ENCODE peak calls at places on chromosomes 2 and 18, in five cellular contexts. One of them, this sample, is unnamed.

GRCh38 chr2:95292623-95293260 is 4.4 kb upstream of the KCNIP3 start:
- ATAC-seq in HepG2: no peak
- ATAC-seq in A549: no peak
- ATAC-seq in upper lobe of left lung: no peak
- ATAC-seq in K562: no peak
- ATAC-seq in this sample: no peak

GRCh38 chr2:193627187-193627917 is 1432.6 kb upstream of the TMEFF2 start:
- ATAC-seq in upper lobe of left lung: no peak
- ATAC-seq in K562: no peak
- ATAC-seq in HepG2: no peak
- ATAC-seq in A549: no peak
- ATAC-seq in this sample: no peak

GRCh38 chr2:88690591-88691338 is 708 bp upstream of the RPIA start:
- ATAC-seq in HepG2: peak; percentile 34
- ATAC-seq in K562: peak; percentile 59
- ATAC-seq in upper lobe of left lung: peak; percentile 34
- ATAC-seq in A549: peak; percentile 60
- ATAC-seq in this sample: no peak

GRCh38 chr2:233802132-233802815 is 24.1 kb downstream of the MROH2A start:
- ATAC-seq in K562: no peak
- ATAC-seq in A549: no peak
- ATAC-seq in HepG2: no peak
- ATAC-seq in upper lobe of left lung: no peak
- ATAC-seq in this sample: no peak

GRCh38 chr2:169001116-169001815 is 29.9 kb downstream of the ABCB11 start:
- ATAC-seq in A549: no peak
- ATAC-seq in HepG2: no peak
- ATAC-seq in upper lobe of left lung: no peak
- ATAC-seq in K562: no peak
- ATAC-seq in this sample: no peak

GRCh38 chr2:64937341-64938230 is 51.6 kb upstream of the SLC1A4 start:
- ATAC-seq in A549: no peak
- ATAC-seq in upper lobe of left lung: no peak
- ATAC-seq in HepG2: peak; percentile 75
- ATAC-seq in K562: no peak
- ATAC-seq in this sample: peak; percentile 64

GRCh38 chr2:240250985-240251847 is 110.8 kb upstream of the OTOS start:
- ATAC-seq in HepG2: peak; percentile 89
- ATAC-seq in upper lobe of left lung: peak; percentile 90
- ATAC-seq in K562: peak; percentile 99
- ATAC-seq in A549: peak; percentile 92
- ATAC-seq in this sample: peak; percentile 88

GRCh38 chr2:226489765-226490164 is 309.9 kb downstream of the IRS1 start:
- ATAC-seq in upper lobe of left lung: no peak
- ATAC-seq in K562: no peak
- ATAC-seq in HepG2: no peak
- ATAC-seq in A549: no peak
- ATAC-seq in this sample: no peak

GRCh38 chr18:23884712-23885375 is 129.7 kb upstream of the TTC39C start:
- ATAC-seq in A549: no peak
- ATAC-seq in upper lobe of left lung: peak; percentile 67
- ATAC-seq in K562: no peak
- ATAC-seq in HepG2: no peak
- ATAC-seq in this sample: peak; percentile 46

GRCh38 chr2:144137705-144138428 is 382.1 kb downstream of the ZEB2 start:
- ATAC-seq in HepG2: peak; percentile 97
- ATAC-seq in A549: no peak
- ATAC-seq in K562: no peak
- ATAC-seq in upper lobe of left lung: no peak
- ATAC-seq in this sample: no peak

GRCh38 chr2:31999438-31999837 is 11.4 kb downstream of the MEMO1 start:
- ATAC-seq in upper lobe of left lung: no peak
- ATAC-seq in HepG2: no peak
- ATAC-seq in K562: peak; percentile 27
- ATAC-seq in A549: no peak
- ATAC-seq in this sample: no peak

GRCh38 chr18:26710460-26711096 is 154.9 kb downstream of the AQP4 start:
- ATAC-seq in HepG2: no peak
- ATAC-seq in K562: no peak
- ATAC-seq in A549: no peak
- ATAC-seq in upper lobe of left lung: no peak
- ATAC-seq in this sample: no peak

GRCh38 chr2:222854773-222855700 is 5.8 kb upstream of the ACSL3 start:
- ATAC-seq in upper lobe of left lung: no peak
- ATAC-seq in HepG2: no peak
- ATAC-seq in K562: no peak
- ATAC-seq in A549: no peak
- ATAC-seq in this sample: no peak

GRCh38 chr2:239227661-239228371 is 173.0 kb downstream of the HDAC4 start:
- ATAC-seq in K562: peak; percentile 27
- ATAC-seq in A549: no peak
- ATAC-seq in upper lobe of left lung: no peak
- ATAC-seq in HepG2: no peak
- ATAC-seq in this sample: no peak

GRCh38 chr18:22711381-22711717 is 221.8 kb upstream of the RBBP8 start:
- ATAC-seq in A549: peak; percentile 82
- ATAC-seq in HepG2: peak; percentile 66
- ATAC-seq in upper lobe of left lung: no peak
- ATAC-seq in K562: no peak
- ATAC-seq in this sample: no peak

GRCh38 chr18:12435867-12436266 is 28.1 kb downstream of the PRELID3A start:
- ATAC-seq in upper lobe of left lung: no peak
- ATAC-seq in K562: no peak
- ATAC-seq in HepG2: no peak
- ATAC-seq in A549: no peak
- ATAC-seq in this sample: no peak

GRCh38 chr2:128691526-128691925 is 372.9 kb upstream of the HS6ST1 start:
- ATAC-seq in HepG2: no peak
- ATAC-seq in K562: no peak
- ATAC-seq in A549: no peak
- ATAC-seq in upper lobe of left lung: no peak
- ATAC-seq in this sample: no peak

GRCh38 chr2:201572822-201573493 is 70.3 kb downstream of the TMEM237 start:
- ATAC-seq in A549: no peak
- ATAC-seq in HepG2: no peak
- ATAC-seq in upper lobe of left lung: no peak
- ATAC-seq in K562: no peak
- ATAC-seq in this sample: no peak

GRCh38 chr2:148813603-148814065 is 61.4 kb upstream of the KIF5C start:
- ATAC-seq in A549: no peak
- ATAC-seq in HepG2: peak; percentile 88
- ATAC-seq in K562: peak; percentile 93
- ATAC-seq in upper lobe of left lung: no peak
- ATAC-seq in this sample: no peak

GRCh38 chr2:175463639-175464310 is 282.3 kb upstream of the ATP5MC3 start:
- ATAC-seq in A549: no peak
- ATAC-seq in HepG2: peak; percentile 84
- ATAC-seq in K562: peak; percentile 64
- ATAC-seq in upper lobe of left lung: peak; percentile 57
- ATAC-seq in this sample: no peak

GRCh38 chr18:71431689-71432088 is 1112.5 kb downstream of the CBLN2 start:
- ATAC-seq in HepG2: no peak
- ATAC-seq in upper lobe of left lung: no peak
- ATAC-seq in K562: no peak
- ATAC-seq in A549: no peak
- ATAC-seq in this sample: no peak

GRCh38 chr2:444937-445884 is 157.3 kb upstream of the ALKAL2 start:
- ATAC-seq in HepG2: no peak
- ATAC-seq in K562: no peak
- ATAC-seq in upper lobe of left lung: no peak
- ATAC-seq in A549: no peak
- ATAC-seq in this sample: no peak

GRCh38 chr2:237697586-237698337 is 70.4 kb downstream of the LRRFIP1 start:
- ATAC-seq in upper lobe of left lung: no peak
- ATAC-seq in K562: no peak
- ATAC-seq in A549: no peak
- ATAC-seq in HepG2: no peak
- ATAC-seq in this sample: no peak

GRCh38 chr2:150271952-150272351 is 215.5 kb downstream of the RND3 start:
- ATAC-seq in K562: no peak
- ATAC-seq in A549: peak; percentile 76
- ATAC-seq in HepG2: no peak
- ATAC-seq in upper lobe of left lung: no peak
- ATAC-seq in this sample: no peak

GRCh38 chr2:72276876-72277275 is 129.2 kb upstream of the CYP26B1 start:
- ATAC-seq in K562: no peak
- ATAC-seq in A549: no peak
- ATAC-seq in upper lobe of left lung: no peak
- ATAC-seq in HepG2: no peak
- ATAC-seq in this sample: no peak

GRCh38 chr2:79359419-79359818 is 153.4 kb upstream of the CTNNA2 start:
- ATAC-seq in HepG2: no peak
- ATAC-seq in K562: no peak
- ATAC-seq in A549: no peak
- ATAC-seq in upper lobe of left lung: no peak
- ATAC-seq in this sample: no peak

GRCh38 chr2:209998596-209998995 is 3.8 kb upstream of the RPE start:
- ATAC-seq in HepG2: no peak
- ATAC-seq in K562: no peak
- ATAC-seq in A549: no peak
- ATAC-seq in upper lobe of left lung: no peak
- ATAC-seq in this sample: no peak

GRCh38 chr2:210004893-210005292 is 2.5 kb downstream of the RPE start:
- ATAC-seq in upper lobe of left lung: no peak
- ATAC-seq in K562: no peak
- ATAC-seq in A549: no peak
- ATAC-seq in HepG2: no peak
- ATAC-seq in this sample: no peak

GRCh38 chr2:210000464-210001324 is 1.7 kb upstream of the RPE start:
- ATAC-seq in A549: no peak
- ATAC-seq in HepG2: no peak
- ATAC-seq in K562: no peak
- ATAC-seq in upper lobe of left lung: no peak
- ATAC-seq in this sample: no peak

GRCh38 chr2:210003394-210003793 is 956 bp downstream of the RPE start:
- ATAC-seq in K562: peak; percentile 11
- ATAC-seq in HepG2: no peak
- ATAC-seq in upper lobe of left lung: no peak
- ATAC-seq in A549: no peak
- ATAC-seq in this sample: no peak

GRCh38 chr2:210002158-210003157 is at the start of gene RPE:
- ATAC-seq in K562: peak; percentile 99
- ATAC-seq in upper lobe of left lung: peak; percentile 100
- ATAC-seq in A549: peak; percentile 99
- ATAC-seq in HepG2: peak; percentile 99
- ATAC-seq in this sample: peak; percentile 100
- TF ChIP-seq EP300 in K562: no peak
- TF ChIP-seq EP300 in upper lobe of left lung: peak; percentile 4
- TF ChIP-seq EP300 in A549: no peak
- TF ChIP-seq EP300 in HepG2: no peak
- TF ChIP-seq EP300 in this sample: no peak

DNA sequence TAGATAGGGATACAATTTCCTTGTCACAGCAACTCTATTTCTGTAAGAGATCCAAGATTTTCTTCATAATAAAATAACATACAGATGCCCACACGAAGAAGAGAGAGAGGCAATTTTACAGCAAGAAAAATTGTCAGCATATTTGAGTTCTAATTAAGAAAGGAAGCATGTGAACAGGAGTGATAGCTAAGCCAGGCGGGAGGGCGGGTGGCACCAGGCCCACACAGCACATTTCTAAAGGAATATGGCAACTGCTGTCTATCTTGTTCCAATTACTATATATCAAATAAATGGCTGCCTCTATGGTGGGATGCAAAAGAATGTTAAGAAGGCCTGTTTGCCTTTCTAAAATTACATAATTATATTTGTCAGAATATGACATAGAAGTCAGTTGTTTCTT is 248.3 kb upstream of the DOK6 start:
- ATAC-seq in K562: no peak
- ATAC-seq in A549: no peak
- ATAC-seq in upper lobe of left lung: no peak
- ATAC-seq in HepG2: no peak
- ATAC-seq in this sample: no peak
- TF ChIP-seq EP300 in K562: no peak
- TF ChIP-seq EP300 in A549: no peak
- TF ChIP-seq EP300 in upper lobe of left lung: no peak
- TF ChIP-seq EP300 in HepG2: no peak
- TF ChIP-seq EP300 in this sample: no peak

GRCh38 chr2:26299488-26300092 is 46.4 kb upstream of the SELENOI start:
- ATAC-seq in upper lobe of left lung: peak; percentile 80
- ATAC-seq in HepG2: peak; percentile 50
- ATAC-seq in K562: no peak
- ATAC-seq in A549: no peak
- ATAC-seq in this sample: peak; percentile 35

GRCh38 chr2:26300234-26300641 is 45.7 kb upstream of the SELENOI start:
- ATAC-seq in K562: no peak
- ATAC-seq in A549: no peak
- ATAC-seq in upper lobe of left lung: no peak
- ATAC-seq in HepG2: no peak
- ATAC-seq in this sample: no peak

GRCh38 chr2:26298638-26299393 is 47.1 kb upstream of the SELENOI start:
- ATAC-seq in K562: peak; percentile 40
- ATAC-seq in upper lobe of left lung: peak; percentile 89
- ATAC-seq in A549: no peak
- ATAC-seq in HepG2: peak; percentile 83
- ATAC-seq in this sample: peak; percentile 78

GRCh38 chr2:26305575-26305974 is 40.4 kb upstream of the SELENOI start:
- ATAC-seq in A549: no peak
- ATAC-seq in HepG2: no peak
- ATAC-seq in upper lobe of left lung: no peak
- ATAC-seq in K562: no peak
- ATAC-seq in this sample: no peak

GRCh38 chr2:26302846-26303245 is 43.1 kb upstream of the SELENOI start:
- ATAC-seq in HepG2: no peak
- ATAC-seq in upper lobe of left lung: no peak
- ATAC-seq in K562: no peak
- ATAC-seq in A549: no peak
- ATAC-seq in this sample: no peak
- TF ChIP-seq EP300 in HepG2: no peak
- TF ChIP-seq EP300 in upper lobe of left lung: no peak
- TF ChIP-seq EP300 in K562: no peak
- TF ChIP-seq EP300 in A549: no peak
- TF ChIP-seq EP300 in this sample: no peak

GRCh38 chr2:58991357-58991756 is 750.2 kb upstream of the FANCL start:
- ATAC-seq in K562: no peak
- ATAC-seq in upper lobe of left lung: no peak
- ATAC-seq in HepG2: no peak
- ATAC-seq in A549: no peak
- ATAC-seq in this sample: no peak

DNA sequence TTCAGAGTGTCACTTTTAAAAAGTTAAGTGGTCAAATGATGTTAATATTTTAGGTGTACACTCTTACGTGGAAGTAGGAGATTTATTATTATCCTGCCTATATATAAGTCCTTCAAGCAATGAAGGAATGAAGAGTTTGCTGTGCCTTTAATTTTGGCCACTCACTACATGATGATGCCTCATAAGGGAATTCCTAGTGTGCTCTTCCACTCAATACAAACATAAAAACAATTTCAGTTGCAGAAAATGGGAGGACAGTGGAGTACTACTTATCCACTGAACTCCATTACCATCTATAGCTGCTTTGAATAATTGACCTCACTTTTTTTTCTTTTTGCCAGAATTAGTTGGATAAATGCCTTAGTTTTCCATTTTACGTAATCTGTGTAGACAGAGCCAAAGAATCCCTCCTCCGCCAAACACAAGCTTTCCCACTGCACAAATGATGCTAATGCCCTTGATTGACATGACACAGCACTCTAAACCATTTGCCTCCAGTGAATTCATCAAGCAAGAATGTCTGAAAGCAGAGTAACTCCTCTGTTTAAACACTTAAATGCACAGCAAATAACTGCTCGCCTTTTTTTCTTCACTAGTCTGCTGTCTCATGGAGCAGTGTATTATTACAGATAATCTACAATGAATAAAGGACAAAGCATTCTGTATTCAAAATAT is 751.1 kb upstream of the FANCL start:
- ATAC-seq in K562: no peak
- ATAC-seq in upper lobe of left lung: no peak
- ATAC-seq in HepG2: no peak
- ATAC-seq in A549: peak; percentile 91
- ATAC-seq in this sample: no peak
- TF ChIP-seq EP300 in K562: no peak
- TF ChIP-seq EP300 in upper lobe of left lung: no peak
- TF ChIP-seq EP300 in HepG2: no peak
- TF ChIP-seq EP300 in A549: no peak
- TF ChIP-seq EP300 in this sample: no peak